ENCODE peak calls at places on chromosomes 4 and X, in nine cellular contexts. One of them, this sample, is unnamed. For H3K36me3, the result is how much of the 10 kb centered on the place peaks cover.

GRCh38 chr4:133839326-133839725 is 362.3 kb downstream of the PABPC4L start:
- DNase-seq in GM23338: peak
- DNase-seq in left lung: no peak
- DNase-seq in kidney: no peak
- DNase-seq in tibial artery: no peak
- DNase-seq in upper lobe of right lung: no peak
- DNase-seq in esophagus squamous epithelium: no peak
- DNase-seq in H7: no peak
- DNase-seq in right lobe of liver: no peak
- DNase-seq in this sample: no peak

GRCh38 chrX:72094894-72095293 is 36.8 kb downstream of the RTL5 start:
- DNase-seq in right lobe of liver: no peak
- DNase-seq in left lung: no peak
- DNase-seq in H7: peak
- DNase-seq in kidney: no peak
- DNase-seq in GM23338: peak
- DNase-seq in upper lobe of right lung: no peak
- DNase-seq in esophagus squamous epithelium: no peak
- DNase-seq in tibial artery: no peak
- DNase-seq in this sample: peak

GRCh38 chr4:17398035-17398434 is 113.9 kb downstream of the QDPR start:
- DNase-seq in tibial artery: no peak
- DNase-seq in H7: no peak
- DNase-seq in left lung: no peak
- DNase-seq in upper lobe of right lung: no peak
- DNase-seq in kidney: no peak
- DNase-seq in right lobe of liver: no peak
- DNase-seq in GM23338: no peak
- DNase-seq in esophagus squamous epithelium: no peak
- DNase-seq in this sample: no peak

GRCh38 chr4:144594471-144594986 is 51.4 kb upstream of the HHIP start:
- DNase-seq in esophagus squamous epithelium: no peak
- DNase-seq in kidney: no peak
- DNase-seq in upper lobe of right lung: no peak
- DNase-seq in tibial artery: no peak
- DNase-seq in GM23338: no peak
- DNase-seq in right lobe of liver: no peak
- DNase-seq in H7: no peak
- DNase-seq in left lung: no peak
- DNase-seq in this sample: no peak

GRCh38 chr4:183129125-183129524 is 30.1 kb downstream of the WWC2 start:
- DNase-seq in tibial artery: no peak
- DNase-seq in kidney: no peak
- DNase-seq in GM23338: no peak
- DNase-seq in esophagus squamous epithelium: no peak
- DNase-seq in upper lobe of right lung: no peak
- DNase-seq in left lung: no peak
- DNase-seq in right lobe of liver: no peak
- DNase-seq in H7: no peak
- DNase-seq in this sample: no peak

GRCh38 chr4:189081831-189082230 is 858.8 kb upstream of the FRG1 start:
- DNase-seq in GM23338: no peak
- DNase-seq in left lung: no peak
- DNase-seq in tibial artery: no peak
- DNase-seq in upper lobe of right lung: no peak
- DNase-seq in kidney: no peak
- DNase-seq in right lobe of liver: no peak
- DNase-seq in esophagus squamous epithelium: no peak
- DNase-seq in H7: no peak
- DNase-seq in this sample: no peak

GRCh38 chr4:54683616-54684346 is 26.0 kb downstream of the KIT start:
- DNase-seq in left lung: no peak
- DNase-seq in right lobe of liver: no peak
- DNase-seq in H7: peak
- DNase-seq in GM23338: peak
- DNase-seq in kidney: no peak
- DNase-seq in upper lobe of right lung: no peak
- DNase-seq in tibial artery: no peak
- DNase-seq in esophagus squamous epithelium: no peak
- DNase-seq in this sample: peak

GRCh38 chr4:182062936-182063335 is 180.3 kb upstream of the TENM3 start:
- DNase-seq in right lobe of liver: no peak
- DNase-seq in GM23338: no peak
- DNase-seq in tibial artery: no peak
- DNase-seq in kidney: no peak
- DNase-seq in esophagus squamous epithelium: no peak
- DNase-seq in H7: no peak
- DNase-seq in upper lobe of right lung: no peak
- DNase-seq in left lung: no peak
- DNase-seq in this sample: no peak

GRCh38 chr4:108493596-108493931 is 126.8 kb upstream of the RPL34 start:
- DNase-seq in right lobe of liver: no peak
- DNase-seq in tibial artery: no peak
- DNase-seq in left lung: no peak
- DNase-seq in GM23338: no peak
- DNase-seq in H7: no peak
- DNase-seq in kidney: no peak
- DNase-seq in esophagus squamous epithelium: no peak
- DNase-seq in upper lobe of right lung: no peak
- DNase-seq in this sample: no peak

GRCh38 chr4:177349191-177349590 is 39.5 kb downstream of the NEIL3 start:
- DNase-seq in right lobe of liver: no peak
- DNase-seq in kidney: no peak
- DNase-seq in H7: peak
- DNase-seq in esophagus squamous epithelium: no peak
- DNase-seq in left lung: no peak
- DNase-seq in tibial artery: no peak
- DNase-seq in upper lobe of right lung: no peak
- DNase-seq in GM23338: peak
- DNase-seq in this sample: no peak

GRCh38 chrX:1336331-1337143 is at the start of gene IL3RA:
- DNase-seq in right lobe of liver: no peak
- DNase-seq in GM23338: no peak
- DNase-seq in tibial artery: peak
- DNase-seq in esophagus squamous epithelium: no peak
- DNase-seq in H7: no peak
- DNase-seq in kidney: peak
- DNase-seq in left lung: peak
- DNase-seq in upper lobe of right lung: no peak
- DNase-seq in this sample: peak

GRCh38 chrX:10085223-10085622 is 71.6 kb upstream of the CLCN4 start:
- DNase-seq in GM23338: no peak
- DNase-seq in left lung: no peak
- DNase-seq in kidney: no peak
- DNase-seq in right lobe of liver: no peak
- DNase-seq in tibial artery: no peak
- DNase-seq in esophagus squamous epithelium: no peak
- DNase-seq in H7: no peak
- DNase-seq in upper lobe of right lung: no peak
- DNase-seq in this sample: no peak

GRCh38 chr4:12846368-12846767 is 637.8 kb downstream of the RAB28 start:
- DNase-seq in esophagus squamous epithelium: no peak
- DNase-seq in H7: no peak
- DNase-seq in left lung: no peak
- DNase-seq in GM23338: peak
- DNase-seq in tibial artery: no peak
- DNase-seq in upper lobe of right lung: no peak
- DNase-seq in kidney: no peak
- DNase-seq in right lobe of liver: no peak
- DNase-seq in this sample: no peak

GRCh38 chr4:172654482-172654881 is 514.1 kb upstream of the GALNT7 start:
- DNase-seq in tibial artery: no peak
- DNase-seq in esophagus squamous epithelium: no peak
- DNase-seq in kidney: no peak
- DNase-seq in H7: no peak
- DNase-seq in upper lobe of right lung: no peak
- DNase-seq in GM23338: no peak
- DNase-seq in left lung: no peak
- DNase-seq in right lobe of liver: no peak
- DNase-seq in this sample: no peak

GRCh38 chr4:169774466-169775445 is 17.0 kb upstream of the HPF1 start:
- DNase-seq in esophagus squamous epithelium: no peak
- DNase-seq in left lung: no peak
- DNase-seq in right lobe of liver: peak
- DNase-seq in GM23338: peak
- DNase-seq in upper lobe of right lung: no peak
- DNase-seq in kidney: peak
- DNase-seq in tibial artery: no peak
- DNase-seq in H7: peak
- DNase-seq in this sample: no peak

GRCh38 chr4:76881375-76881774 is 16.6 kb downstream of the SOWAHB start:
- DNase-seq in right lobe of liver: no peak
- DNase-seq in GM23338: peak
- DNase-seq in kidney: no peak
- DNase-seq in tibial artery: no peak
- DNase-seq in esophagus squamous epithelium: no peak
- DNase-seq in H7: no peak
- DNase-seq in upper lobe of right lung: no peak
- DNase-seq in left lung: no peak
- DNase-seq in this sample: no peak

GRCh38 chr4:169416997-169417396 is 146.2 kb upstream of the SH3RF1 start:
- DNase-seq in left lung: no peak
- DNase-seq in upper lobe of right lung: no peak
- DNase-seq in H7: no peak
- DNase-seq in right lobe of liver: no peak
- DNase-seq in esophagus squamous epithelium: no peak
- DNase-seq in tibial artery: no peak
- DNase-seq in kidney: no peak
- DNase-seq in GM23338: no peak
- DNase-seq in this sample: no peak

GRCh38 chrX:139890991-139891700 is 41.7 kb downstream of the ATP11C start:
- DNase-seq in tibial artery: no peak
- DNase-seq in kidney: no peak
- DNase-seq in GM23338: no peak
- DNase-seq in H7: no peak
- DNase-seq in right lobe of liver: no peak
- DNase-seq in left lung: no peak
- DNase-seq in upper lobe of right lung: no peak
- DNase-seq in esophagus squamous epithelium: no peak
- DNase-seq in this sample: peak

GRCh38 chr4:3346146-3346545 is 53.3 kb downstream of the RGS12 start:
- DNase-seq in right lobe of liver: no peak
- DNase-seq in GM23338: peak
- DNase-seq in H7: peak
- DNase-seq in tibial artery: no peak
- DNase-seq in left lung: no peak
- DNase-seq in kidney: no peak
- DNase-seq in esophagus squamous epithelium: no peak
- DNase-seq in upper lobe of right lung: no peak
- DNase-seq in this sample: peak

GRCh38 chrX:5810636-5811035 is 418.0 kb downstream of the NLGN4X start:
- DNase-seq in kidney: no peak
- DNase-seq in right lobe of liver: no peak
- DNase-seq in esophagus squamous epithelium: no peak
- DNase-seq in left lung: no peak
- DNase-seq in H7: no peak
- DNase-seq in GM23338: no peak
- DNase-seq in upper lobe of right lung: no peak
- DNase-seq in tibial artery: no peak
- DNase-seq in this sample: no peak

GRCh38 chrX:153802513-153803045 is 8.1 kb downstream of the SSR4 start:
- DNase-seq in tibial artery: no peak
- DNase-seq in left lung: no peak
- DNase-seq in right lobe of liver: no peak
- DNase-seq in upper lobe of right lung: no peak
- DNase-seq in GM23338: no peak
- DNase-seq in esophagus squamous epithelium: no peak
- DNase-seq in H7: no peak
- DNase-seq in kidney: no peak
- DNase-seq in this sample: no peak
- H3K36me3 ChIP-seq in tibial artery: under half
- H3K36me3 ChIP-seq in left lung: under half
- H3K36me3 ChIP-seq in right lobe of liver: under half
- H3K36me3 ChIP-seq in upper lobe of right lung: under half
- H3K36me3 ChIP-seq in GM23338: under half
- H3K36me3 ChIP-seq in esophagus squamous epithelium: under half
- H3K36me3 ChIP-seq in H7: under half
- H3K36me3 ChIP-seq in kidney: under half
- H3K36me3 ChIP-seq in this sample: under half

GRCh38 chrX:69051901-69052300 is 113.4 kb downstream of the PJA1 start:
- DNase-seq in esophagus squamous epithelium: no peak
- DNase-seq in GM23338: no peak
- DNase-seq in upper lobe of right lung: no peak
- DNase-seq in left lung: no peak
- DNase-seq in right lobe of liver: no peak
- DNase-seq in H7: no peak
- DNase-seq in kidney: no peak
- DNase-seq in tibial artery: no peak
- DNase-seq in this sample: no peak

GRCh38 chrX:69060631-69061408 is 104.4 kb downstream of the PJA1 start:
- DNase-seq in upper lobe of right lung: no peak
- DNase-seq in right lobe of liver: no peak
- DNase-seq in H7: peak
- DNase-seq in tibial artery: no peak
- DNase-seq in kidney: no peak
- DNase-seq in GM23338: peak
- DNase-seq in esophagus squamous epithelium: no peak
- DNase-seq in left lung: no peak
- DNase-seq in this sample: peak

GRCh38 chrX:69050051-69050785 is 115.0 kb downstream of the PJA1 start:
- DNase-seq in kidney: no peak
- DNase-seq in right lobe of liver: no peak
- DNase-seq in GM23338: no peak
- DNase-seq in H7: no peak
- DNase-seq in left lung: no peak
- DNase-seq in esophagus squamous epithelium: no peak
- DNase-seq in upper lobe of right lung: no peak
- DNase-seq in tibial artery: no peak
- DNase-seq in this sample: no peak

GRCh38 chrX:69055193-69055592 is 110.1 kb downstream of the PJA1 start:
- DNase-seq in left lung: no peak
- DNase-seq in upper lobe of right lung: no peak
- DNase-seq in tibial artery: no peak
- DNase-seq in right lobe of liver: no peak
- DNase-seq in GM23338: no peak
- DNase-seq in esophagus squamous epithelium: no peak
- DNase-seq in H7: no peak
- DNase-seq in kidney: no peak
- DNase-seq in this sample: no peak
- H3K4me3 ChIP-seq in left lung: no peak
- H3K4me3 ChIP-seq in upper lobe of right lung: no peak
- H3K4me3 ChIP-seq in tibial artery: no peak
- H3K4me3 ChIP-seq in right lobe of liver: no peak
- H3K4me3 ChIP-seq in GM23338: no peak
- H3K4me3 ChIP-seq in esophagus squamous epithelium: no peak
- H3K4me3 ChIP-seq in H7: no peak
- H3K4me3 ChIP-seq in kidney: no peak
- H3K4me3 ChIP-seq in this sample: no peak

GRCh38 chrX:40671126-40671525 is 23.8 kb upstream of the CXorf38 start:
- DNase-seq in right lobe of liver: no peak
- DNase-seq in H7: no peak
- DNase-seq in esophagus squamous epithelium: no peak
- DNase-seq in GM23338: no peak
- DNase-seq in left lung: no peak
- DNase-seq in upper lobe of right lung: no peak
- DNase-seq in kidney: no peak
- DNase-seq in tibial artery: no peak
- DNase-seq in this sample: peak
- H3K36me3 ChIP-seq in right lobe of liver: under half
- H3K36me3 ChIP-seq in H7: under half
- H3K36me3 ChIP-seq in esophagus squamous epithelium: under half
- H3K36me3 ChIP-seq in GM23338: under half
- H3K36me3 ChIP-seq in left lung: half or more
- H3K36me3 ChIP-seq in upper lobe of right lung: under half
- H3K36me3 ChIP-seq in kidney: under half
- H3K36me3 ChIP-seq in tibial artery: under half
- H3K36me3 ChIP-seq in this sample: under half

GRCh38 chrX:45524296-45524695 is 323.6 kb upstream of the DIPK2B start:
- DNase-seq in esophagus squamous epithelium: no peak
- DNase-seq in H7: no peak
- DNase-seq in kidney: no peak
- DNase-seq in tibial artery: no peak
- DNase-seq in right lobe of liver: no peak
- DNase-seq in left lung: no peak
- DNase-seq in GM23338: no peak
- DNase-seq in upper lobe of right lung: no peak
- DNase-seq in this sample: no peak
- H3K4me3 ChIP-seq in esophagus squamous epithelium: no peak
- H3K4me3 ChIP-seq in H7: no peak
- H3K4me3 ChIP-seq in kidney: no peak
- H3K4me3 ChIP-seq in tibial artery: no peak
- H3K4me3 ChIP-seq in right lobe of liver: no peak
- H3K4me3 ChIP-seq in left lung: no peak
- H3K4me3 ChIP-seq in GM23338: no peak
- H3K4me3 ChIP-seq in upper lobe of right lung: no peak
- H3K4me3 ChIP-seq in this sample: no peak